ENCODE peak calls at places on chromosomes 4 and X, in nine cellular contexts. K, Y, J, S, E, C, P, T and V are unnamed samples.

GRCh38 chrX:110987292-110987691 is 108.7 kb upstream of the PAK3 start:
- DNase-seq in K (no peak), Y (no peak), J (no peak), S (no peak), E (no peak), C (peak; percentile 5), P (no peak), T (no peak), V (no peak)

GRCh38 chrX:40174594-40175415 is 77.0 kb upstream of the BCOR start:
- DNase-seq in K (no peak), Y (peak; percentile 21), J (no peak), S (no peak), E (no peak), C (peak; percentile 70), P (peak; percentile 34), T (no peak), V (peak; percentile 57)

GRCh38 chrX:43349363-43349762 is 306.7 kb upstream of the MAOA start:
- DNase-seq in K (no peak), Y (no peak), J (no peak), S (peak; percentile 51), E (peak; percentile 4), C (peak; percentile 25), P (no peak), T (peak; percentile 29), V (no peak)

GRCh38 chr4:153218961-153219360 is 14.7 kb downstream of the TRIM2 start:
- DNase-seq in K (no peak), Y (no peak), J (no peak), S (peak; percentile 56), E (no peak), C (no peak), P (no peak), T (no peak), V (no peak)

GRCh38 chrX:48045410-48046311 is 25.8 kb downstream of the ZNF630 start:
- DNase-seq in K (no peak), Y (no peak), J (no peak), S (peak; percentile 75), E (no peak), C (peak; percentile 78), P (no peak), T (no peak), V (no peak)

GRCh38 chr4:142129931-142130330 is 493.5 kb downstream of the IL15 start:
- DNase-seq in K (no peak), Y (no peak), J (no peak), S (peak; percentile 25), E (no peak), C (no peak), P (no peak), T (no peak), V (no peak)

GRCh38 chr4:153573881-153574807 is 108.0 kb downstream of the TMEM131L start:
- DNase-seq in K (peak; percentile 84), Y (no peak), J (peak; percentile 28), S (peak; percentile 56), E (peak; percentile 72), C (peak; percentile 87), P (peak; percentile 59), T (peak; percentile 65), V (peak; percentile 59)

GRCh38 chrX:28920554-28920953 is 333.3 kb downstream of the IL1RAPL1 start:
- DNase-seq in K (no peak), Y (no peak), J (no peak), S (no peak), E (no peak), C (peak; percentile 1), P (no peak), T (no peak), V (no peak)

GRCh38 chr4:146450524-146450923 is 71.2 kb downstream of the SLC10A7 start:
- DNase-seq in K (no peak), Y (no peak), J (no peak), S (no peak), E (no peak), C (peak; percentile 40), P (no peak), T (no peak), V (no peak)

GRCh38 chr4:78809928-78810835 is 34.0 kb downstream of the BMP2K start:
- DNase-seq in K (no peak), Y (no peak), J (no peak), S (no peak), E (no peak), C (no peak), P (no peak), T (no peak), V (no peak)

GRCh38 chr4:152100378-152101201 is 339.8 kb upstream of the GATB start:
- DNase-seq in K (no peak), Y (no peak), J (peak; percentile 78), S (peak; percentile 85), E (no peak), C (no peak), P (peak; percentile 73), T (peak; percentile 78), V (peak; percentile 25)

GRCh38 chr4:42133006-42133405 is 19.4 kb downstream of the BEND4 start:
- DNase-seq in K (no peak), Y (no peak), J (no peak), S (no peak), E (no peak), C (no peak), P (no peak), T (no peak), V (no peak)

GRCh38 chr4:1579834-1580686 is 104.1 kb downstream of the FAM53A start:
- DNase-seq in K (peak; percentile 47), Y (peak; percentile 64), J (peak; percentile 73), S (peak; percentile 31), E (peak; percentile 89), C (peak; percentile 94), P (peak; percentile 85), T (peak; percentile 96), V (peak; percentile 94)

GRCh38 chr4:59571805-59572430 is 1628.2 kb upstream of the ADGRL3 start:
- DNase-seq in K (no peak), Y (no peak), J (no peak), S (no peak), E (no peak), C (no peak), P (no peak), T (no peak), V (no peak)

GRCh38 chrX:24890677-24891076 is 125.1 kb downstream of the ARX start:
- DNase-seq in K (no peak), Y (no peak), J (no peak), S (peak; percentile 79), E (no peak), C (no peak), P (no peak), T (no peak), V (no peak)

GRCh38 chr4:18051281-18051680 is 29.7 kb upstream of the LCORL start:
- DNase-seq in K (no peak), Y (no peak), J (no peak), S (peak; percentile 13), E (no peak), C (no peak), P (no peak), T (no peak), V (no peak)

GRCh38 chrX:38891641-38892413 is 90.6 kb downstream of the MID1IP1 start:
- DNase-seq in K (no peak), Y (no peak), J (no peak), S (peak; percentile 18), E (no peak), C (no peak), P (no peak), T (no peak), V (no peak)

GRCh38 chr4:6343950-6344408 is 74.3 kb downstream of the WFS1 start:
- DNase-seq in K (no peak), Y (no peak), J (no peak), S (peak; percentile 93), E (no peak), C (peak; percentile 69), P (no peak), T (no peak), V (no peak)

GRCh38 chr4:173782660-173783059 is 252.6 kb upstream of the HAND2 start:
- DNase-seq in K (no peak), Y (no peak), J (no peak), S (no peak), E (no peak), C (no peak), P (no peak), T (no peak), V (no peak)